ENCODE peak calls at places on chromosomes 1 and 21, in five cellular contexts. F, H, Z, J and R are unnamed samples.

GRCh38 chr1:61338899-61339298 is 256.5 kb downstream of the NFIA start:
- DNase-seq in F (no peak), Z (peak; percentile 34), J (no peak), H (no peak), R (no peak)

GRCh38 chr1:112706505-112707216 is at the start of gene RHOC:
- DNase-seq in Z (peak; percentile 68), H (peak; percentile 75), J (peak; percentile 80), F (peak; percentile 81), R (peak; percentile 84)

GRCh38 chr1:41355761-41356160 is 5.5 kb upstream of the FOXO6 start:
- DNase-seq in F (peak; percentile 33), J (no peak), H (no peak), Z (no peak), R (no peak)

GRCh38 chr1:228377664-228378452 is 28.8 kb downstream of the TRIM11 start:
- DNase-seq in F (peak; percentile 68), J (no peak), Z (peak; percentile 37), H (no peak), R (no peak)

GRCh38 chr1:201429771-201430501 is 8.4 kb upstream of the TNNI1 start:
- DNase-seq in J (no peak), H (no peak), F (no peak), Z (no peak), R (no peak)

GRCh38 chr1:6041432-6042062 is 4.1 kb upstream of the KCNAB2 start:
- DNase-seq in F (peak; percentile 92), H (peak; percentile 32), J (peak; percentile 69), Z (no peak), R (peak; percentile 9)

GRCh38 chr1:68590473-68590872 is 93.6 kb upstream of the DEPDC1 start:
- DNase-seq in Z (no peak), J (no peak), F (no peak), H (no peak), R (no peak)

GRCh38 chr1:190551638-190552037 is 74.0 kb upstream of the BRINP3 start:
- DNase-seq in F (no peak), J (no peak), H (no peak), Z (no peak), R (no peak)

GRCh38 chr1:100538935-100539835 is 1.2 kb downstream of the GPR88 start:
- DNase-seq in H (peak; percentile 37), Z (peak; percentile 21), J (no peak), F (peak; percentile 71), R (peak; percentile 39)

GRCh38 chr1:17653728-17654351 is 101.3 kb upstream of the ACTL8 start:
- DNase-seq in F (peak; percentile 77), J (peak; percentile 63), H (no peak), Z (no peak), R (peak; percentile 5)

GRCh38 chr1:46526689-46527291 is 24.7 kb downstream of the KNCN start:
- DNase-seq in F (peak; percentile 82), J (no peak), Z (peak; percentile 8), H (peak; percentile 43), R (no peak)

GRCh38 chr1:118483245-118484006 is 298.4 kb upstream of the SPAG17 start:
- DNase-seq in H (no peak), Z (no peak), J (no peak), F (no peak), R (no peak)

GRCh38 chr21:18812308-18812707 is 408.7 kb upstream of the TMPRSS15 start:
- DNase-seq in Z (no peak), J (no peak), F (no peak), H (no peak), R (no peak)

GRCh38 chr1:224894915-224895314 is 34.6 kb upstream of the DNAH14 start:
- DNase-seq in Z (no peak), J (no peak), H (no peak), F (no peak), R (no peak)

GRCh38 chr1:36359383-36359782 is 26.3 kb downstream of the STK40 start:
- DNase-seq in F (no peak), J (no peak), H (no peak), Z (no peak), R (no peak)

GRCh38 chr1:163069142-163069541 is at the start of gene RGS4:
- DNase-seq in H (peak; percentile 31), Z (peak; percentile 47), F (peak; percentile 63), J (no peak), R (no peak)

GRCh38 chr1:155000725-155001437 is 1.7 kb upstream of the ZBTB7B start:
- DNase-seq in F (peak; percentile 97), H (peak; percentile 97), J (peak; percentile 84), Z (peak; percentile 98), R (peak; percentile 91)
- TF ChIP-seq POLR2A in F (no peak), H (no peak), J (no peak), Z (peak; percentile 91), R (peak; percentile 68)

DNA sequence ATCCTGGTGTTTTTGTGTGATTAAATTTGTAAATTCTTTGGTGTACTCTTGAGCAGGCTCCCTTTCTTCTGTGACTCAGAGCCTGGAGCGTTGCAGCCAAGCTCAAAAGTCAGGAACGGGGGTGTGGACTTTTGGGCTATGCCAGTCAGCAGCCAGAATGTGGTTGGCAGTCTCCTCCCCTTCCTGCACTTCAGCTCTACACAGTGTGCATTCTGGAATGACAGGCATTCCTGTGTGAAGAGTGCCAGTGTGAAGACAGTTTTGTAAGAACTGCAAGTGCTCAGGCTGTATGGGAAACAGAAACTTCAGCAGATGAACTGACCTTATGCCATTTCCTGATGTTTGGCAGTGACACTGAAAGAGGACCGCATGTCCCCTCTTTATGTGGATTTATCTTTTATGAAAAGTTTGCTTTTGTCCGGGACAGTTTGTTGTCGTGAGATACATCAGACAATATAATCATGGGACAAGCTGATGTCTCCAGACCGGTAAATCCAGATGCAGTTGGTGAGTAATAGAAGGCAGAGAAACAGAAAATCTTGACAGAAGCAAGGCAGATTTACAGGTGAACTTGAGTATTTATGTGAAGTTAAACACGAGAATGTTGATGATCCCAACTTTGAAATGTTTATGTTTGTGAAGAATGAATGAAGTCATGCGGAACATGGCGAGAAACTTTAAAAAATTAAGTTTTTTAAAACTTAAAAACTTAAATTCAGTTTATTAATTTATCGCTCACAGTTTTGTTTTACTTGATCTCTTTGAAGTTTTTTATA is 67.7 kb upstream of the RCC1 start:
- DNase-seq in J (no peak), F (no peak), H (peak; percentile 76), Z (peak; percentile 87), R (peak; percentile 52)
- TF ChIP-seq POLR2A in J (no peak), F (no peak), H (peak; percentile 9), Z (peak; percentile 61), R (peak; percentile 89)

GRCh38 chr1:13893456-13893855 is 193.5 kb downstream of the PRDM2 start:
- DNase-seq in H (no peak), Z (no peak), J (no peak), F (no peak), R (no peak)
- TF ChIP-seq POLR2A in H (no peak), Z (no peak), J (no peak), F (no peak), R (no peak)

DNA sequence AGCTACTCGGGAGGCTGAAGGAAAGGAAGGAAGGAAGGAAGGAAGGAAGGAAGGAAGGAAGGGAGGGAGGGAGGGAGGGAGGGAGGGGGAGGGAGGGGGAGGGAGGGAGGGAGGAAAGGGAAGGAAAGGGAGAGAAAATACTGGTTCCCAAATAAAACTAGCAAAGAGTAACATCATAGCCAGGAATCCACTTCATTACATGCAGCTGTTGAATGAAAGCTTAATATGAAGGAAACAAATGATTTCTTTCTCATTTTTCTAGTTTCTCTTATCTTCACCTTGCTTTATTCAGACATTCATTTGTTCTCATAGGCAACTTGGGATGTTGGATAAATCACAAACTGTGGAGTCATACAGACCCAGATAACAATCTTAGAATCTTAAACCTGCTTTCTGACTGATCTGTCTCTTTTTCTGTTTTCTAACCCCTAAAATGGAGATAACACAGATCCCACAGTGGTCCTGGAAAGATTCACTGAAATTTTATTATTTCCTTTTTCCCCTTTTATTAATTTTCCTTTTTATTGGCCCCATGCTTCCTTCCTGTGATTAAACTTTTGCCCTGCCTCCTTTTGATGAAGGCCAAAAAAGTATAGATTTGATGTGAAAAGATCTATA is 52.5 kb upstream of the USH2A start:
- DNase-seq in H (no peak), F (no peak), J (no peak), Z (no peak), R (no peak)
- TF ChIP-seq POLR2A in H (no peak), F (no peak), J (no peak), Z (no peak), R (no peak)

GRCh38 chr1:116909511-116910378 is at the start of gene PTGFRN:
- DNase-seq in Z (peak; percentile 79), F (peak; percentile 86), J (peak; percentile 35), H (peak; percentile 69), R (no peak)
- TF ChIP-seq POLR2A in Z (peak; percentile 81), F (no peak), J (no peak), H (no peak), R (no peak)

GRCh38 chr1:74197657-74198552 is at the start of the genes FPGT and LRRIQ3:
- DNase-seq in F (peak; percentile 98), H (peak; percentile 94), Z (peak; percentile 94), J (peak; percentile 70), R (peak; percentile 97)
- TF ChIP-seq POLR2A in F (no peak), H (peak; percentile 46), Z (peak; percentile 90), J (peak; percentile 80), R (peak; percentile 92)

DNA sequence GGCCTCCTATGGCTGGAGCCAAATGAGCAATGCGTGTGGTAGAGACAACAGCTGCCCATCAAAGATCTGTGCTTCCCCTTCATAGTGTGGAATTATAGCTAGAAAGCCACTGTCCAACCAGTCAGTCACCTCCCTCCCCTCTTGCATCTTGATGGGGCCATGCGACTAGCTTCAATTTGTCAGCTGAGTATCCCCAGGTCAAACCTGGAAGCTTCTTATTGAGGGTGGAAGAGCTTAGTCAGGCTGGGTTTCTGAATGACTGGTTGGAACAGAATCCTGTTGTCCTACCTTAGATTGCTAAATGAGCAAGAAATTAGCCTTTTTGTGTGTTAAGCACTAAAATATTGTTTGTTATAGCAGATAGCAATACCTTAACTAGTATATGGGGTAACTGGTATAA is 625.4 kb downstream of the PTPRC start:
- DNase-seq in F (no peak), J (no peak), H (no peak), Z (no peak), R (no peak)
- TF ChIP-seq POLR2A in F (no peak), J (no peak), H (no peak), Z (no peak), R (no peak)

GRCh38 chr1:145995148-145995851 is 1.1 kb downstream of the TXNIP start:
- DNase-seq in Z (no peak), H (peak; percentile 23), F (no peak), J (no peak), R (peak; percentile 36)

GRCh38 chr1:145993618-145994390 is 2.6 kb downstream of the TXNIP start:
- DNase-seq in J (no peak), F (no peak), H (peak; percentile 24), Z (no peak), R (peak; percentile 35)

GRCh38 chr1:145992958-145993617 is 3.3 kb downstream of the TXNIP start:
- DNase-seq in F (no peak), J (no peak), H (no peak), Z (no peak), R (no peak)

GRCh38 chr1:145995964-145996432 is 381 bp downstream of the TXNIP start:
- DNase-seq in H (peak; percentile 37), Z (no peak), J (no peak), F (no peak), R (peak; percentile 48)

GRCh38 chr1:145994391-145995120 is 1.8 kb downstream of the TXNIP start:
- DNase-seq in Z (no peak), F (no peak), J (no peak), H (peak; percentile 43), R (peak; percentile 53)
- TF ChIP-seq POLR2A in Z (no peak), F (no peak), J (peak; percentile 33), H (no peak), R (peak; percentile 67)